ENCODE peak calls at places on chromosomes 7 and 10, in six cellular contexts. H is suprapubic skin, W is transverse colon, K is A549, D is ovary, E is stomach. X is an unnamed sample. For H3K4me1, the result is how much of the 10 kb centered on the place peaks cover.

GRCh38 chr10:133068111-133068740 is 19.5 kb upstream of the ADGRA1 start:
- DNase-seq in H (no peak), W (no peak), K (no peak), D (no peak), E (no peak), X (no peak)

GRCh38 chr7:20558963-20559716 is 56.3 kb upstream of the ABCB5 start:
- DNase-seq in H (no peak), W (no peak), K (no peak), D (no peak), E (no peak), X (no peak)

GRCh38 chr7:5574770-5575269 is 151.2 kb upstream of the TNRC18 start:
- DNase-seq in H (no peak), W (no peak), K (no peak), D (no peak), E (no peak), X (no peak)

GRCh38 chr7:41183741-41184140 is 519.1 kb downstream of the INHBA start:
- DNase-seq in H (no peak), W (no peak), K (no peak), D (peak), E (no peak), X (no peak)

GRCh38 chr10:70619271-70620019 is 16.9 kb upstream of the PRF1 start:
- DNase-seq in H (no peak), W (no peak), K (peak), D (no peak), E (no peak), X (no peak)

GRCh38 chr10:47414752-47415519 is 30.8 kb upstream of the ZNF488 start:
- DNase-seq in H (no peak), W (no peak), K (no peak), D (no peak), E (no peak), X (no peak)

GRCh38 chr7:157498690-157499089 is 161.9 kb downstream of the DNAJB6 start:
- DNase-seq in H (no peak), W (no peak), K (no peak), D (no peak), E (peak), X (no peak)

GRCh38 chr7:44587843-44588711 is 6.0 kb upstream of the TMED4 start:
- DNase-seq in H (no peak), W (peak), K (no peak), D (no peak), E (peak), X (peak)

GRCh38 chr7:64876792-64877713 is 26.0 kb upstream of the ZNF273 start:
- DNase-seq in H (peak), W (peak), K (no peak), D (no peak), E (peak), X (peak)

GRCh38 chr7:75559355-75559986 is 67.4 kb downstream of the SPDYE5 start:
- DNase-seq in H (no peak), W (no peak), K (no peak), D (no peak), E (no peak), X (no peak)

GRCh38 chr7:115033917-115034459 is 112.1 kb downstream of the MDFIC start:
- DNase-seq in H (no peak), W (no peak), K (no peak), D (no peak), E (no peak), X (no peak)
- TF ChIP-seq EP300 in H (no peak), W (no peak), K (no peak), D (no peak), E (no peak), X (no peak)

GRCh38 chr7:110905773-110906566 is 185.0 kb upstream of the LRRN3 start:
- DNase-seq in H (no peak), W (no peak), K (no peak), D (no peak), E (no peak), X (no peak)
- TF ChIP-seq CTCF in H (no peak), W (no peak), K (no peak), D (no peak), E (no peak), X (no peak)

DNA sequence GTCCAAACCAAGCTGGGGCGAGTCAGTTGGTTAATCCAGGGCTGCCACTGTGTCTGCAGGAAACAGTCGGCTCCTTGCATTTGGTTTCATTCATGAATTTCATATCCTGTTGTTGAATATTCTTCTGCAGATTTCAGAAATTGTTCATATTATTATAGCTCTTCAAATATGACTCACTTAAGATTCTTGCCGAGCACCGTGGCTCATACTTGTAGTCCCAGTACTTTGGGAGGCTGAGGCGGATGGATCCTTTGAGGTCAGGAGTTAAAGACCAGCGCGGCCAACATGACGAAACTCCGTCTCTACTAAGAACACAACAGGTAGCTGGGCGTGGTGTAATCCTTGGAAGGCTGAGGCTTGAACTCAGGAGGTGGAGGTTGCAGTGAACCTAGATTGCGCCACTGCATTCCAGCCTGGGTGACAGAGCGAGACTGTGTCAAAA is 24.0 kb downstream of the PFKP start:
- DNase-seq in H (no peak), W (no peak), K (no peak), D (no peak), E (peak), X (no peak)
- H3K4me1 ChIP-seq in H (under half), W (under half), K (half or more), D (under half), E (under half), X (under half)

GRCh38 chr7:94095359-94096009 is 91.3 kb upstream of the BET1 start:
- DNase-seq in H (no peak), W (no peak), K (no peak), D (no peak), E (no peak), X (no peak)
- TF ChIP-seq EP300 in H (no peak), W (no peak), K (no peak), D (no peak), E (no peak), X (no peak)

DNA sequence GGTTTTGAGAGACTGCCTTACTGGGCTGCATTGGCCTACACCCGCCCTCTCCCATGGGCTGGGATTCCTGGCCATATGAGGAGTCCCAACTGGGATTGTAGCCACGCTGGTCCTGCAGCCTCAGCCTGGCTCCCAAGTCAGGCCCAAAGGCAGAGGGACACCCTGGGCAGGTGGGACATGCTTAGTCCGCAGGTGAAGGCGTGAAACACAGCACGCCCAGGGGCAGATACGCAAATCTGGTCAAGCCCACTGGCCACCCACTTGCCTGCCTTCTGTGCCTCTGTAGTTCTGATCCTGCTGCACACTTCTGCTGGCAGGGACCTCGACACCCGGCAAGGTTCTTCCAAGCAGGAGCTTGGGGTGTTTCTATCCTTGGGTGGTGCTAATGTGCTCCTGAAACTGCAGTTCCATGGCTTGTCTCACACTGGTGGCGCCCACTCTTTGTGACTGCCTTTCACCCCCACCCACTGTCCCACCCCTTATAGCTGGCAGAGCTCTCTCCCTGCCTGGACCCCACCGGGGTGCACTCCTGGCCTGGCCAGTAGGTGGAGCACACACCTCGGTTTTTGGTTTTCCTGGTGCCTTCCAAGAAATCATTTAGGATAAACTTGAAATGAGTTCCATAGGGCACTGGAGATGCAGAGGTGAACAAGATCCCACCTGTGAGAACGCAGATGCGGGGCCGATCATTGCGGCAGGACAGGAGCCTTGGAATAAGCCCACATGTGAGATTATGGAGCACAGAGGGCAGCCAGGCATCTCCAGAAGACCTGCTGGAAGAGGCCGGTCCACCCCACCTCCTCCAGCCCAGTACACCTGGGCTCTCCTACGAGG is 47.9 kb downstream of the MKI67 start:
- DNase-seq in H (peak), W (peak), K (peak), D (no peak), E (no peak), X (no peak)
- TF ChIP-seq CTCF in H (peak), W (peak), K (peak), D (no peak), E (peak), X (peak)

GRCh38 chr7:1943326-1943725 is 273.2 kb downstream of the ELFN1 start:
- DNase-seq in H (no peak), W (no peak), K (no peak), D (no peak), E (no peak), X (no peak)
- H3K4me1 ChIP-seq in H (under half), W (under half), K (under half), D (under half), E (under half), X (under half)